ENCODE peak calls at places on chromosomes 7 and 10, in four cellular contexts. M, H, O and W are unnamed samples.
A peak's percentile ranks its signal among the peaks of the same experiment; 100 is the strongest.

GRCh38 chr7:43072530-43072929 is 39.9 kb upstream of the HECW1 start:
- DNase-seq in M (no peak), H (no peak), O (no peak), W (no peak)

GRCh38 chr7:12373580-12374263 is 29.9 kb downstream of the VWDE start:
- DNase-seq in M (no peak), H (no peak), O (no peak), W (no peak)

GRCh38 chr10:18658301-18658991 is 785 bp upstream of the ARL5B start:
- DNase-seq in M (no peak), H (peak; percentile 19), O (no peak), W (peak; percentile 50)

GRCh38 chr10:130463104-130463875 is 327.1 kb downstream of the GLRX3 start:
- DNase-seq in M (no peak), H (no peak), O (no peak), W (no peak)

GRCh38 chr10:131728829-131729228 is 172.0 kb upstream of the PPP2R2D start:
- DNase-seq in M (peak; percentile 8), H (no peak), O (no peak), W (no peak)

GRCh38 chr7:29879609-29880008 is 73.3 kb downstream of the WIPF3 start:
- DNase-seq in M (no peak), H (no peak), O (no peak), W (peak; percentile 47)

GRCh38 chr10:78771215-78771614 is 297.6 kb upstream of the ZMIZ1 start:
- DNase-seq in M (no peak), H (no peak), O (no peak), W (peak; percentile 61)

GRCh38 chr7:11613292-11613930 is 218.6 kb downstream of the THSD7A start:
- DNase-seq in M (no peak), H (no peak), O (no peak), W (no peak)

GRCh38 chr10:44977287-44978212 is 1.1 kb downstream of the DEPP1 start:
- DNase-seq in M (no peak), H (peak; percentile 20), O (no peak), W (peak; percentile 66)

GRCh38 chr10:24561453-24561852 is 162.2 kb downstream of the ARHGAP21 start:
- DNase-seq in M (no peak), H (no peak), O (no peak), W (no peak)

GRCh38 chr10:78757542-78757941 is 311.2 kb upstream of the ZMIZ1 start:
- DNase-seq in M (no peak), H (no peak), O (no peak), W (no peak)

GRCh38 chr7:150417863-150418262 is 32.6 kb upstream of the GIMAP8 start:
- DNase-seq in M (peak; percentile 32), H (no peak), O (no peak), W (no peak)
- TF ChIP-seq CTCF in M (peak; percentile 34), H (no peak), O (no peak), W (no peak)

DNA sequence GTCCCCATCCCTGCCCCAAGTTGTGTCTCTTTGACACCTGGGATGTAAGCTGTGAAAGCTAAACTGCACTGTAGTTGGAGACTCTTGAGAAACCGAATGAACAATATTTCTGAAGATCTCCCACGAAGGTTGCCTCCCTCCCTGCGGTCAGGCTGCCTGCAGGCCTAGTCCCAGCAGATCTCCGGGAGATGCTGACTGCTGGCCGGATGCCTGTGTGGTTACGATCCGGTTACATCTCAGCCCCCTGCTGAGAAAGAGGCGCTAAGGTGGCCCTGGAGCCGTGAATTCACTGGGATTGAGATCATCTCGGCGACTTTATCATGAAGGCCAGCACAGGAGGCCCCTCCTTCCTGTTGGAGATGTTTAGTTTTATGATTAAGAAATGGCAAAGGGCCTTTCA is 177.8 kb downstream of the PRKAG2 start:
- DNase-seq in M (no peak), H (no peak), O (no peak), W (peak; percentile 64)
- TF ChIP-seq EP300 in M (peak; percentile 92), H (no peak), O (no peak), W (no peak)

GRCh38 chr10:99731296-99732032 is 463 bp downstream of the COX15 start:
- DNase-seq in M (no peak), H (no peak), O (no peak), W (no peak)

GRCh38 chr10:99730026-99730425 is 1.9 kb downstream of the COX15 start:
- DNase-seq in M (no peak), H (no peak), O (no peak), W (no peak)

GRCh38 chr10:99733366-99733765 is 1.3 kb downstream of the CUTC start:
- DNase-seq in M (no peak), H (no peak), O (no peak), W (no peak)

DNA sequence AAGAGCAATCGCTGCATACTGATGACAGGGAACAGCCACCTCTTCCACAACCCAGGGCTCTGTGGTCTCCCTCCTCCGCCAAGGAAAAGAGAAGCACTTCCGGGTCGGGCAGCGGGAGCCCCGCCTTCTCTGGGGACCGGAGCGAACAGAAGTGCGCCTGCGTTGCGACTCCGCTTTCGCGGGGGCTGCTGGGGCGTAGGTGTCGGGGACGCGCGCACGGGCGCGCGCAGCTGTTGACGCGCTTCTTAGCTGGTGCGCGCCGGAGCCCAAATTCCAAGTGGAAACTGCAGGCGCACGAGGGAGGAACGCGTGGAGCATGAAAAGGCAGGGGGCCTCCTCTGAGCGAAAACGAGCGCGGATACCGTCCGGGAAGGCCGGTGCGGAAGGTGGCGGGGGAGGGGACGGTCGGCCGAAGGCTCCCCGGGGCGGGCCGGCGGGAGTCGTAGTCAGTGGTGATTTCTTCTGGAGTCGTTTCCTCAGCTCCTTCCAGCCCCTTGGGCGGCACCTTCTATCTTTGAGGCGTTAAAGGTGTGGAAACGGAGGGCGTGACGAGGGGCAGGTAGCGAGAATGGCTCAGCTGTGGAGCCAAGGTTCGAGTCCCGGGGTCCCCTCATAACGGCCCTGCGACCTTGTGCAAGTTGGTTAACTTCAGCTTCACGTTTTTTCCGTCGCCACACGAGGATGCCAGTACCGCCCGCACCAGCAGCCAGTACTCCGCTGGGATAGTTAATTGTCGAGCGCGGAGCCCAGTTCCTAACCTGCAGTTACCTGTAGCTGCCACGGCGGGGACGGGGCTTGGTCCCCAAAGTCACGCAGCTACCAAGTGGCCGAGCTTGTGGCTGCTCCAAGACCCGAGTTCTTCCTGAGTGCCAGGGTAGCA is at the start of the genes COX15 and CUTC:
- DNase-seq in M (peak; percentile 96), H (peak; percentile 98), O (peak; percentile 89), W (peak; percentile 97)
- TF ChIP-seq CTCF in M (peak; percentile 51), H (peak; percentile 60), O (peak; percentile 31), W (peak; percentile 25)

GRCh38 chr7:129750091-129750870 is 138.8 kb downstream of the NRF1 start:
- DNase-seq in M (no peak), H (no peak), O (no peak), W (no peak)
- TF ChIP-seq EP300 in M (no peak), H (no peak), O (no peak), W (no peak)

GRCh38 chr7:73342645-73343044 is 14.7 kb downstream of the FKBP6 start:
- DNase-seq in M (peak; percentile 74), H (no peak), O (no peak), W (peak; percentile 17)
- TF ChIP-seq CTCF in M (peak; percentile 65), H (peak; percentile 35), O (peak; percentile 66), W (no peak)

DNA sequence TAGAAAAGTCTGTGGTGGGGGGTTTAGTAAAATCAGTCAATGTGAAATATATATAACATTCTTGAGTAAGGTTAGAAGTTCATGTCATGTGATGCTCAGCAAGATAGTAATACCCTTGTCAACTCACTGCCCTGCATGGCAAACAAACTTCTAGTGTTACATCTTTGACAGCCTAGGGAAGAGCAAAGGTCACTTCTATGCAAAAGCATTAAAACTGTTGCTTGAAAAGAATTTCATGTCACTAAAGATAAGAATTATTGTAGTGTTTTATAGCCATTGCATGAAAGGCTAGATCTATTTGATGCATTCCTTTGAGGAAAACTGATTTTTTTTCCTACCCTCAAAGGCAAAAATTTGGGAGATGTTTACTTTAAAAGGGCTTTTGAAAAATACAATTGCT is 176.0 kb downstream of the SKAP2 start:
- DNase-seq in M (no peak), H (no peak), O (no peak), W (no peak)
- TF ChIP-seq EP300 in M (no peak), H (no peak), O (no peak), W (no peak)